ENCODE peak calls at places on chromosomes 3 and 15, in seven cellular contexts. B is mesothelial cell of epicardium; K is upper lobe of right lung; X is CD8-positive, alpha-beta T cell; Z is fibroblast of villous mesenchyme; V is colonic mucosa; H is cardiac muscle cell. N is an unnamed sample.

GRCh38 chr3:99505646-99506269 is 132.6 kb upstream of the COL8A1 start:
- DNase-seq in B (no peak), K (no peak), X (no peak), Z (peak), V (peak), H (peak), N (peak)

GRCh38 chr3:148642214-148642613 is 55.5 kb upstream of the AGTR1 start:
- DNase-seq in B (no peak), K (no peak), X (no peak), Z (no peak), V (no peak), H (peak), N (no peak)

GRCh38 chr3:61562042-61562809 is 855 bp downstream of the PTPRG start:
- DNase-seq in B (peak), K (peak), X (no peak), Z (peak), V (peak), H (peak), N (peak)

GRCh38 chr3:190621209-190621608 is 107.3 kb downstream of the IL1RAP start:
- DNase-seq in B (no peak), K (no peak), X (no peak), Z (peak), V (no peak), H (no peak), N (no peak)

GRCh38 chr3:169083126-169083525 is 580.4 kb downstream of the MECOM start:
- DNase-seq in B (no peak), K (no peak), X (no peak), Z (no peak), V (no peak), H (no peak), N (no peak)

GRCh38 chr15:23877502-23878412 is 190.7 kb upstream of the NDN start:
- DNase-seq in B (peak), K (peak), X (no peak), Z (no peak), V (peak), H (peak), N (no peak)

GRCh38 chr3:52090131-52090548 is 33.8 kb upstream of the DUSP7 start:
- DNase-seq in B (no peak), K (no peak), X (no peak), Z (peak), V (no peak), H (peak), N (no peak)

GRCh38 chr15:66820474-66821258 is 118.6 kb downstream of the SMAD6 start:
- DNase-seq in B (no peak), K (peak), X (no peak), Z (no peak), V (no peak), H (no peak), N (no peak)

GRCh38 chr3:112090899-112091586 is 4.9 kb downstream of the C3orf52 start:
- DNase-seq in B (no peak), K (no peak), X (no peak), Z (peak), V (peak), H (no peak), N (no peak)

GRCh38 chr3:168926426-168926825 is 737.1 kb downstream of the MECOM start:
- DNase-seq in B (no peak), K (no peak), X (no peak), Z (no peak), V (no peak), H (no peak), N (no peak)

GRCh38 chr3:109729111-109729510 is 391.8 kb upstream of the DPPA4 start:
- DNase-seq in B (no peak), K (no peak), X (no peak), Z (peak), V (no peak), H (peak), N (no peak)

GRCh38 chr3:183116051-183116614 is 16.8 kb upstream of the MCCC1 start:
- DNase-seq in B (peak), K (peak), X (peak), Z (no peak), V (peak), H (no peak), N (peak)

GRCh38 chr15:90036343-90036742 is 35.2 kb downstream of the ZNF710 start:
- DNase-seq in B (no peak), K (no peak), X (no peak), Z (no peak), V (no peak), H (no peak), N (no peak)

GRCh38 chr3:177451940-177452484 is 254.7 kb upstream of the TBL1XR1 start:
- DNase-seq in B (no peak), K (no peak), X (no peak), Z (peak), V (no peak), H (peak), N (no peak)

GRCh38 chr3:123605789-123606234 is 21.0 kb upstream of the HACD2 start:
- DNase-seq in B (no peak), K (no peak), X (no peak), Z (peak), V (no peak), H (no peak), N (peak)

GRCh38 chr3:72397586-72397985 is 450.7 kb downstream of the SHQ1 start:
- DNase-seq in B (no peak), K (no peak), X (no peak), Z (no peak), V (no peak), H (no peak), N (no peak)

GRCh38 chr3:101311676-101312075 is 8.7 kb downstream of the IMPG2 start:
- DNase-seq in B (no peak), K (no peak), X (no peak), Z (no peak), V (no peak), H (no peak), N (no peak)

GRCh38 chr3:128804017-128804816 is 75.2 kb upstream of the ACAD9 start:
- DNase-seq in B (no peak), K (no peak), X (peak), Z (peak), V (no peak), H (peak), N (peak)

GRCh38 chr3:191563722-191564121 is 102.8 kb downstream of the PYDC2 start:
- DNase-seq in B (no peak), K (no peak), X (no peak), Z (no peak), V (no peak), H (no peak), N (no peak)

GRCh38 chr3:177478170-177478859 is 281.0 kb upstream of the TBL1XR1 start:
- DNase-seq in B (no peak), K (no peak), X (no peak), Z (peak), V (no peak), H (peak), N (no peak)

GRCh38 chr3:51686512-51687215 is 15.6 kb downstream of the TEX264 start:
- DNase-seq in B (no peak), K (peak), X (peak), Z (no peak), V (peak), H (peak), N (peak)

GRCh38 chr3:99248913-99249312 is 347.4 kb upstream of the DCBLD2 start:
- DNase-seq in B (no peak), K (no peak), X (no peak), Z (peak), V (no peak), H (peak), N (no peak)

GRCh38 chr3:156670652-156671051 is 3.7 kb upstream of the TIPARP start:
- DNase-seq in B (no peak), K (no peak), X (no peak), Z (no peak), V (no peak), H (no peak), N (no peak)

GRCh38 chr3:51888463-51889105 is 13.2 kb upstream of the IQCF5 start:
- DNase-seq in B (no peak), K (no peak), X (no peak), Z (no peak), V (no peak), H (no peak), N (no peak)

GRCh38 chr3:171959532-171960044 is 79.8 kb upstream of the FNDC3B start:
- DNase-seq in B (no peak), K (no peak), X (no peak), Z (no peak), V (peak), H (no peak), N (no peak)

DNA sequence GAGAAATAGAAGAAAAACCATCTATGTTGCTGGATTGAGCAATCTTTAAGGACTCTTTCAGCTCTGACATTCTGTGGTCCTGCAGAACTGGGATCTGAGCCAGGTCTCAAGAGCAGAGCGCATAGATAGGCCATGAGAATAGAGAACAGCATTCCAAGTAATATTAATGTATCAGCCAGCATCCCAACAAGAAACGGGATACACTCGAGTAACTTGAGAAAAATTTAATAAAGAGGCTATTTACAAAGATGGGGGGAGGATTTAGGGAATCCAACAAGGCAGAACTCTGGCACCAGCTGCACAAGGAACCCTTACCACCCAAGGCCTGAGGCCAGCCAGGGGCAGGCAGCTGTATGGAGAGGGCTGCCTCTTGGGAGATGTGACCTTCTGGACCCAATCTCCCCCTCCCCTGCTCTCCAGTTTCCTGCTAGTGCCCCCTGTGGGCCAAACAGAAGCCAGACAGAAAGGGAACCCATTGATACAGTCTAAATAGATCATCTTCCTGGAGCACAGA is 8.2 kb downstream of the TMOD2 start:
- DNase-seq in B (no peak), K (peak), X (no peak), Z (peak), V (peak), H (peak), N (no peak)
- TF ChIP-seq CTCF in B (no peak), K (no peak), X (no peak), Z (peak), V (no peak), H (peak), N (peak)

DNA sequence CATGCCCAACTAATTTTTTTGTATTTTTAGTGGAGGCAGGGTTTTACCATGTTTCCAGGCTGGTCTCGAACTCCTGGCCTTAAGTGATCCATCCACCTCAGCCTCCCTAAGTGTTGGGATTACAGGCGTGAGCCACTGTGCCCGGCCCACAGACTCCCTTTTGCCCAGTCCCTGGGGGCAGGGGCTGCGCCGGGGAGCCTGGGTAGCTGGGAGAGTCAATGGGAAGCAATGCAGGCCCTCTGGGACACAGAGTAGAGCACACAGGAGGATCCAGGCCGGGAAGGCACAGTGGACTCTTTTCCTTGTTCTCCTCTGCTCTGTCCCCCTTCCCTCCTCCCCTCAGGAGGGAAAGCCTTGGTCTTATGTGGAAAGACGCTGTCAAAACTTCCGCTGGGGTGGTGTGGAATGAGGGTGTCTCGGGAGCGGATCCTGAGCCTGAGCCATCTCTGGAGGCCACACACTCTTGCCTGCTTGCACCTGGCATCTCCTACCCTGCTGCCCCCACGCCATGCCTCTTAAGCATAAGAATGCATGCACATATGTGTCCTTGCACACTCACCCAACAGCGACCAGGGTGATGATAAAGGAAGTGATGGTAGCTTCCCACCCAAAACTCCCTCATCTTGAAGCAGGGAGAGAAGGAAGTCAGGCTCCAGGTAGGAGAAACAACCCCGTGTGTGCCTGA is 11.9 kb upstream of the PRKCD start:
- DNase-seq in B (no peak), K (peak), X (no peak), Z (no peak), V (no peak), H (no peak), N (no peak)
- TF ChIP-seq CTCF in B (no peak), K (no peak), X (no peak), Z (no peak), V (no peak), H (no peak), N (no peak)

DNA sequence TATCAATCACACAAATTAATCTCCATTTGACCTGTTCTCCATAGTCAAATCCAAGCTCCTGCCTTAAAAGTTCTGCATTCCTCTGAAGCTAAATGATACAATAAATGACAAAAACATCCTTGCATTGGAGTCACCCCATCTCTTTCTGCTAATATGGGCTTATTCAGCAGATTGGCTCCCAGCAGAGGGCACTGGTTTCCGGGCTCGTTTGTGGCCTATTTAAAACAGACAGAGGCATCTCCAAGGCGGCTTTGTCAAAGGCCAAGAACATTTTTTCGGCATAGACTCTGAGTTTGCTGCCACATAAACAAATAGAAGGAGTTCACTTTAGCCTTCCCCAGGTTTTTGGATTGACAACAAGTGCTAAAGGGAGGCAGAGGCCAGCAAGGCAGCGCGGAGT is 204.4 kb upstream of the RASGRP1 start:
- DNase-seq in B (no peak), K (no peak), X (no peak), Z (peak), V (peak), H (peak), N (no peak)
- TF ChIP-seq CTCF in B (no peak), K (peak), X (no peak), Z (peak), V (no peak), H (peak), N (no peak)

GRCh38 chr15:32104061-32104980 is 74.0 kb downstream of the CHRNA7 start:
- DNase-seq in B (no peak), K (no peak), X (no peak), Z (no peak), V (no peak), H (no peak), N (no peak)
- TF ChIP-seq CTCF in B (no peak), K (no peak), X (no peak), Z (no peak), V (no peak), H (no peak), N (no peak)

N was measured in GM10248.